ENCODE peak calls at places on chromosomes 6 and 20, in four cellular contexts. Y, F, G and T are unnamed samples.
A peak's percentile ranks its signal among the peaks of the same experiment; 100 is the strongest.

GRCh38 chr6:81933648-81934047 is 181.2 kb upstream of the TENT5A start:
- DNase-seq in Y (no peak), G (peak; percentile 33), F (no peak), T (peak; percentile 51)

GRCh38 chr20:24098886-24099285 is 110.3 kb upstream of the GGTLC1 start:
- DNase-seq in Y (no peak), G (peak; percentile 19), F (no peak), T (no peak)

GRCh38 chr6:22363166-22363965 is 66.5 kb upstream of the PRL start:
- DNase-seq in Y (no peak), F (no peak), G (no peak), T (no peak)

GRCh38 chr6:104711371-104711770 is 148.3 kb downstream of the HACE1 start:
- DNase-seq in Y (no peak), F (no peak), G (peak; percentile 67), T (peak; percentile 90)

GRCh38 chr20:59781236-59781635 is 152.2 kb downstream of the SYCP2 start:
- DNase-seq in Y (no peak), F (no peak), G (no peak), T (no peak)

GRCh38 chr20:23995905-23996666 is 7.5 kb upstream of the GGTLC1 start:
- DNase-seq in G (peak; percentile 34), Y (no peak), F (peak; percentile 70), T (peak; percentile 42)

GRCh38 chr6:36364669-36365479 is 22.6 kb downstream of the ETV7 start:
- DNase-seq in Y (no peak), G (no peak), F (peak; percentile 24), T (no peak)

GRCh38 chr20:47502271-47502730 is 614 bp downstream of the NCOA3 start:
- DNase-seq in F (peak; percentile 44), Y (no peak), G (no peak), T (peak; percentile 19)

GRCh38 chr6:107701231-107701630 is 122.9 kb downstream of the SCML4 start:
- DNase-seq in Y (no peak), F (no peak), G (no peak), T (no peak)

GRCh38 chr6:117265425-117266266 is at the start of gene VGLL2:
- DNase-seq in G (peak; percentile 38), Y (no peak), F (no peak), T (peak; percentile 38)

GRCh38 chr6:139375239-139376053 is 998 bp upstream of the CITED2 start:
- DNase-seq in G (peak; percentile 98), F (peak; percentile 87), Y (peak; percentile 94), T (peak; percentile 98)

GRCh38 chr20:52484438-52484837 is 292.9 kb upstream of the ZFP64 start:
- DNase-seq in Y (no peak), F (no peak), G (no peak), T (peak; percentile 79)

GRCh38 chr6:149508485-149508884 is 23.7 kb upstream of the ZC3H12D start:
- DNase-seq in F (no peak), Y (no peak), G (no peak), T (no peak)

GRCh38 chr20:44765647-44766367 is 20.1 kb downstream of the KCNK15 start:
- DNase-seq in F (no peak), Y (no peak), G (peak; percentile 24), T (no peak)

GRCh38 chr6:134495893-134496253 is 178.0 kb upstream of the SGK1 start:
- DNase-seq in F (no peak), Y (peak; percentile 50), G (peak; percentile 47), T (no peak)

GRCh38 chr6:33862536-33862935 is 58.7 kb upstream of the MLN start:
- DNase-seq in G (no peak), F (no peak), Y (no peak), T (no peak)

GRCh38 chr6:41442800-41443501 is 103.2 kb upstream of the FOXP4 start:
- DNase-seq in G (peak; percentile 61), F (peak; percentile 42), Y (peak; percentile 38), T (no peak)

GRCh38 chr6:16090452-16090851 is 38.4 kb upstream of the MYLIP start:
- DNase-seq in Y (no peak), G (no peak), F (no peak), T (no peak)

GRCh38 chr6:250676-251075 is 41.6 kb upstream of the DUSP22 start:
- DNase-seq in G (no peak), Y (no peak), F (no peak), T (no peak)

GRCh38 chr20:35271904-35272303 is 6.0 kb downstream of the MMP24OS start:
- DNase-seq in G (peak; percentile 75), Y (no peak), F (no peak), T (no peak)

GRCh38 chr6:126546771-126547170 is 206.9 kb downstream of the CENPW start:
- DNase-seq in F (no peak), G (peak; percentile 67), Y (no peak), T (peak; percentile 30)

GRCh38 chr20:6120491-6120988 is 2.3 kb downstream of the FERMT1 start:
- DNase-seq in Y (no peak), F (no peak), G (no peak), T (no peak)

GRCh38 chr20:6702144-6702543 is 65.3 kb upstream of the BMP2 start:
- DNase-seq in Y (no peak), G (no peak), F (no peak), T (no peak)

GRCh38 chr6:24844061-24844460 is 45.3 kb upstream of the ARMH2 start:
- DNase-seq in G (no peak), F (no peak), Y (no peak), T (no peak)

GRCh38 chr20:19903168-19903676 is 113.9 kb upstream of the NAA20 start:
- DNase-seq in F (no peak), Y (no peak), G (peak; percentile 19), T (peak; percentile 66)

GRCh38 chr6:33856655-33857054 is 52.9 kb upstream of the MLN start:
- DNase-seq in Y (no peak), G (no peak), F (peak; percentile 79), T (no peak)